ENCODE peak calls at places on chromosome 9, in five cellular contexts. T is effector memory CD4-positive, alpha-beta T cell; K is A549; E is neural progenitor cell; D is left ventricle myocardium inferior. L is an unnamed sample.

GRCh38 chr9:80797841-80798688 is 891.3 kb downstream of the TLE1 start:
- DNase-seq in K (no peak), T (no peak), D (peak), E (peak), L (peak)

GRCh38 chr9:8366161-8366926 is 566.8 kb upstream of the DMAC1 start:
- DNase-seq in E (no peak), D (no peak), K (no peak), T (no peak), L (no peak)

GRCh38 chr9:86324308-86324707 is 29.9 kb downstream of the TUT7 start:
- DNase-seq in K (no peak), D (no peak), E (no peak), T (no peak), L (no peak)

GRCh38 chr9:6873862-6874261 is 116.1 kb downstream of the KDM4C start:
- DNase-seq in T (no peak), K (no peak), D (no peak), E (no peak), L (no peak)

GRCh38 chr9:36163049-36163839 is 5.9 kb upstream of the CCIN start:
- DNase-seq in K (no peak), T (no peak), D (peak), E (peak), L (peak)

GRCh38 chr9:129609486-129610192 is 11.3 kb downstream of the C9orf50 start:
- DNase-seq in T (peak), E (peak), K (peak), D (peak), L (peak)

GRCh38 chr9:126419475-126419874 is 92.8 kb downstream of the MVB12B start:
- DNase-seq in D (peak), T (no peak), K (no peak), E (no peak), L (no peak)

GRCh38 chr9:137506274-137506673 is 43.9 kb downstream of the PNPLA7 start:
- DNase-seq in T (no peak), K (peak), D (no peak), E (no peak), L (no peak)

GRCh38 chr9:92808726-92809451 is 44.3 kb upstream of the BICD2 start:
- DNase-seq in K (peak), T (peak), D (peak), E (peak), L (peak)

GRCh38 chr9:20526500-20527319 is 95.6 kb downstream of the MLLT3 start:
- DNase-seq in D (no peak), E (no peak), K (no peak), T (no peak), L (no peak)

GRCh38 chr9:33232866-33233265 is 7.1 kb upstream of the SPINK4 start:
- DNase-seq in K (no peak), D (no peak), T (no peak), E (no peak), L (no peak)

GRCh38 chr9:92894711-92895362 is 17.0 kb upstream of the ZNF484 start:
- DNase-seq in T (no peak), D (no peak), K (no peak), E (no peak), L (no peak)

GRCh38 chr9:124280176-124280691 is 22.5 kb downstream of the NEK6 start:
- DNase-seq in D (no peak), K (no peak), T (no peak), E (no peak), L (peak)

GRCh38 chr9:95551406-95551805 is 34.6 kb upstream of the PTCH1 start:
- DNase-seq in D (no peak), T (no peak), K (no peak), E (no peak), L (no peak)

GRCh38 chr9:84277646-84278045 is 62.9 kb downstream of the SLC28A3 start:
- DNase-seq in T (no peak), E (no peak), D (no peak), K (no peak), L (no peak)

GRCh38 chr9:84271004-84271886 is 69.3 kb downstream of the SLC28A3 start:
- DNase-seq in T (no peak), D (peak), E (peak), K (no peak), L (peak)

GRCh38 chr9:84276741-84277140 is 63.8 kb downstream of the SLC28A3 start:
- DNase-seq in D (no peak), T (no peak), E (peak), K (no peak), L (no peak)

GRCh38 chr9:84266087-84266561 is 74.4 kb downstream of the SLC28A3 start:
- DNase-seq in K (peak), T (no peak), D (no peak), E (peak), L (no peak)

GRCh38 chr9:84271887-84272556 is 68.5 kb downstream of the SLC28A3 start:
- DNase-seq in T (no peak), D (no peak), K (no peak), E (peak), L (peak)
- H3K4me3 ChIP-seq in T (no peak), D (peak), K (no peak), E (peak), L (no peak)

GRCh38 chr9:14311940-14312572 is 1.9 kb downstream of the NFIB start:
- DNase-seq in D (no peak), E (no peak), K (no peak), T (no peak), L (no peak)

GRCh38 chr9:14307989-14308750 is 5.8 kb downstream of the NFIB start:
- DNase-seq in D (no peak), K (no peak), E (no peak), T (no peak), L (no peak)

GRCh38 chr9:14308751-14309140 is 5.2 kb downstream of the NFIB start:
- DNase-seq in D (no peak), T (no peak), E (no peak), K (no peak), L (no peak)

GRCh38 chr9:14309403-14309802 is 4.5 kb downstream of the NFIB start:
- DNase-seq in D (no peak), E (no peak), K (no peak), T (no peak), L (no peak)

GRCh38 chr9:14310247-14310646 is 3.7 kb downstream of the NFIB start:
- DNase-seq in K (no peak), T (no peak), E (no peak), D (no peak), L (no peak)
- H3K4me3 ChIP-seq in K (peak), T (no peak), E (no peak), D (peak), L (peak)

DNA sequence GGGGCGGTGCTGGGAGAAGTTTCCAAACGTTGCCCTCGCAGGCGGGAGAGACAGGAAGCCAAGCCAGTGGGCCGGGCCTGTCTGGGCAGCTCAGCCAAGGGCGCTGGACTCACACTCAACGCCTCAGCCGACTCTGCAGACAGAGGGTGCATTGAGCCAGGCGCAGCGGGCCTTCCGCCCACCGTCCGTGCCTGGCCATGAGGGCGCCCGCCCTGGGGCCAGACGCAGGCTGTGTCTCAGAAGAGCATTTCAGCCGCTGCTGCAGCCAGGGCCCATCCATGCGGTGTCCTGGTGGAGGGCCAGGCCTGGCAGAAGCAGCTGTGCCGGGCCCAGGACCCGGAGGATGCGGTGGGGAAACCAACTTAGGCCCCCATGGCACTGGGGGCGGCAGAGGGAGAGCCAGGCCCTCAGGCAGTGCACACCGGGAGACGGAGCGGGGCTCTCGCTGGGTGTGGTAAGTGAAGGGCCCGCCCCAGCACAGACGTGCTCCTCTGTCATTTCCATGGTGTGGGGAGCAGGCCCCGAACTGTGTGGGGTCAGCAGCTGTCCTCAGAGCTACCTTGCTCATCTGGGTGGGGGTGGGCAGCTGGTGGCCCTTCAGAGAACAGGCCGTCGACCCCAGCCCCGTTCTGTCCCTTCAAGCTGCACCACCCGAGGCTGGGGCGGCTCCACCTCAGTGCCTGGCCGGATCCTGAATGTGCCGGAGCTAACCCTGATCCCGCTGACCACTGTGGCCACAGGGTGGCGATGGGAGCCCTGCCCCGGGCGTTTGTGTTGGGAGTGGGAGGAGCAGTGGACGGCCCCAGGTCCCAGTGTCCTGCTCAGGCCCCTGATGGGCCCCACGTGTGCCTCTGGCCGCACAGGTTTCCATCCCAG is 18.0 kb downstream of the DNLZ start:
- DNase-seq in D (peak), E (peak), T (no peak), K (peak), L (no peak)
- H3K4me3 ChIP-seq in D (peak), E (no peak), T (no peak), K (no peak), L (no peak)

GRCh38 chr9:2180704-2181103 is 165.6 kb downstream of the SMARCA2 start:
- DNase-seq in T (no peak), D (no peak), E (no peak), K (no peak), L (no peak)
- H3K4me3 ChIP-seq in T (no peak), D (no peak), E (no peak), K (no peak), L (no peak)